ENCODE peak calls at places on chromosomes 11 and 22, in five cellular contexts. H, P, E, F and K are unnamed samples.

GRCh38 chr11:132962026-132962425 is 570.3 kb downstream of the OPCML start:
- DNase-seq in H (peak), E (no peak), F (no peak), P (no peak), K (no peak)

GRCh38 chr11:122116591-122116990 is 576 bp upstream of the BLID start:
- DNase-seq in P (no peak), F (no peak), E (no peak), H (no peak), K (no peak)

GRCh38 chr11:8650401-8650990 is 32.0 kb downstream of the TRIM66 start:
- DNase-seq in E (no peak), P (no peak), H (peak), F (no peak), K (no peak)

GRCh38 chr11:36702330-36703054 is 104.5 kb upstream of the RAG2 start:
- DNase-seq in F (peak), E (peak), P (peak), H (peak), K (no peak)

GRCh38 chr11:57643802-57644201 is 5.9 kb downstream of the YPEL4 start:
- DNase-seq in P (no peak), H (peak), F (no peak), E (no peak), K (peak)

GRCh38 chr22:17781319-17782031 is 7.2 kb upstream of the BID start:
- DNase-seq in E (no peak), F (no peak), P (no peak), H (peak), K (peak)

GRCh38 chr22:20095521-20095920 is 15.5 kb downstream of the DGCR8 start:
- DNase-seq in F (no peak), H (no peak), E (no peak), P (no peak), K (no peak)

GRCh38 chr11:73637012-73637411 is 9.4 kb upstream of the PLEKHB1 start:
- DNase-seq in P (no peak), E (no peak), F (no peak), H (no peak), K (no peak)

GRCh38 chr11:84886344-84886743 is 740.8 kb downstream of the DLG2 start:
- DNase-seq in P (no peak), E (no peak), H (peak), F (no peak), K (no peak)

GRCh38 chr22:35785181-35785923 is 67.7 kb downstream of the APOL5 start:
- DNase-seq in F (no peak), E (no peak), P (no peak), H (no peak), K (peak)

GRCh38 chr11:12222099-12222751 is 111.8 kb downstream of the MICAL2 start:
- DNase-seq in E (no peak), H (no peak), P (no peak), F (no peak), K (no peak)

GRCh38 chr11:12678092-12678491 is 3.9 kb downstream of the TEAD1 start:
- DNase-seq in E (no peak), F (no peak), H (no peak), P (no peak), K (no peak)

GRCh38 chr11:65834202-65834601 is 439 bp downstream of the SNX32 start:
- DNase-seq in E (no peak), P (no peak), H (no peak), F (no peak), K (no peak)
- H4K91ac ChIP-seq in E (peak), P (peak), H (peak), F (no peak), K (no peak)

GRCh38 chr11:315516-315994 is 1.7 kb downstream of the IFITM1 start:
- DNase-seq in P (no peak), H (no peak), F (no peak), E (no peak), K (no peak)
- H4K91ac ChIP-seq in P (no peak), H (no peak), F (no peak), E (peak), K (no peak)

GRCh38 chr11:123202155-123202714 is 7.2 kb upstream of the CLMP start:
- DNase-seq in E (no peak), H (peak), F (no peak), P (peak), K (no peak)

GRCh38 chr11:123203934-123204333 is 8.9 kb upstream of the CLMP start:
- DNase-seq in P (no peak), E (no peak), H (peak), F (no peak), K (peak)

GRCh38 chr11:123206671-123207421 is 11.8 kb upstream of the CLMP start:
- DNase-seq in P (peak), E (no peak), H (peak), F (peak), K (peak)

GRCh38 chr11:123203471-123203870 is 8.4 kb upstream of the CLMP start:
- DNase-seq in F (no peak), H (no peak), P (no peak), E (no peak), K (no peak)

GRCh38 chr11:123202723-123203122 is 7.7 kb upstream of the CLMP start:
- DNase-seq in E (no peak), F (no peak), P (no peak), H (no peak), K (no peak)
- H4K91ac ChIP-seq in E (no peak), F (no peak), P (no peak), H (no peak), K (peak)

GRCh38 chr11:114259124-114259526 is 37.1 kb upstream of the NNMT start:
- DNase-seq in E (no peak), H (no peak), F (no peak), P (no peak), K (no peak)

GRCh38 chr11:114260077-114260476 is 36.1 kb upstream of the NNMT start:
- DNase-seq in F (no peak), E (no peak), H (no peak), P (no peak), K (no peak)

GRCh38 chr11:114260483-114260882 is 35.7 kb upstream of the NNMT start:
- DNase-seq in E (no peak), H (no peak), P (no peak), F (no peak), K (no peak)

GRCh38 chr11:114258696-114259095 is 37.5 kb upstream of the NNMT start:
- DNase-seq in F (no peak), H (no peak), P (no peak), E (no peak), K (no peak)

GRCh38 chr11:114259551-114259983 is 36.6 kb upstream of the NNMT start:
- DNase-seq in P (no peak), E (no peak), F (no peak), H (no peak), K (no peak)
- H4K91ac ChIP-seq in P (peak), E (no peak), F (no peak), H (no peak), K (no peak)

GRCh38 chr11:47524200-47524874 is 28.6 kb downstream of the CELF1 start:
- DNase-seq in H (no peak), E (no peak), P (no peak), F (peak), K (no peak)
- H4K91ac ChIP-seq in H (peak), E (no peak), P (no peak), F (no peak), K (peak)

DNA sequence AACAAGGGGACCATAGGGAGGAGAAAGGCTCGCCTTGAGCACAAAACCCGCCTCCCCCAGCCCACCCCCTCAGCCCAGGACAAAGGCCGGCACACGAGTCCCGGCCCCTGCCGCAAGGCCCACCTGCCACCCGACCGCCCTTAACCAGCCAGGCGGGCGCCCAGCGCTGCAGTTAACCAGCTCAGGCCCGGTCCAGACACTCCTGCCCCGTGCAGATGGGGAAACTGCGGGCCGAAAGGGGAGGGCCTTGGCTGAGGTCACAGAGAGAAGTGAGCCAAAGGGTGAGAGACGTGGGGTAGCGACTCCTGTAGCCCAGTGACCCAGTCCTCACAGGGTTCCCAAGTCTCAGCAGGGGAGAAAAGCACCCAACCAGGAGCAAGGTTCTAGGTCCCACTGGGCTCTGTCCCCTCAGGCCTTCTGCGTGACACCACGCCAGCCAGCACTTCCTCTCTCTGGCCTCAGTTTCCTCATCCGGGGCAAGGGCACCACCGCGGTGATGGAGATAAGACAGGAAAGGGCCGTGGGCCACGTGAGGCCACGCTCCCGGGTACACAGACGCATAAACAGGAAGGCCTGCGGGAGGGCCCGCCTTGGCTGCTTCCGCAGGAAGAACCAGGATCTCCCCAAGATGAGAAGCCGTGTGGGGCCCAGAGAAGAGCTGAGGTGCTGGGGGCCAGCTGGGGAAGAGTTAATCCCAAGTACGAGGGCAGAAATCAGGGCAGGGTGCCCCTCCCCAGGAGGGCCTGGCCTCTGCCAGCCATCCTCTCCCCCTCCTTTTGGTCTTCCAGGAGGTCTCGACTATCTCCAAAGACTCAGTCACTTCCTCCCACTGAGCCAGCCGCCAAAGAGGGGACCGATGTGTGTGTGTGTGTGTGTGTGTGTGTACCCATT is 1.8 kb downstream of the MFNG start:
- DNase-seq in P (no peak), E (no peak), F (no peak), H (no peak), K (no peak)
- H4K91ac ChIP-seq in P (peak), E (peak), F (no peak), H (no peak), K (no peak)

GRCh38 chr11:96169250-96169649 is 173.7 kb downstream of the MAML2 start:
- DNase-seq in F (no peak), P (no peak), H (no peak), E (no peak), K (peak)
- H4K91ac ChIP-seq in F (no peak), P (no peak), H (peak), E (no peak), K (no peak)